ENCODE peak calls at places on chromosomes 5 and 9, in eight cellular contexts. V, S, I, O, T, U, X and G are unnamed samples.

GRCh38 chr5:142977363-142978051 is 207.3 kb downstream of the ARHGAP26 start:
- DNase-seq in O (peak; percentile 46), X (no peak), U (peak; percentile 94), V (peak; percentile 59), T (no peak), S (peak; percentile 85), I (peak; percentile 86), G (no peak)

GRCh38 chr5:111930905-111931461 is 174.0 kb upstream of the NREP start:
- DNase-seq in X (no peak), V (no peak), T (no peak), S (peak; percentile 85), U (peak; percentile 77), O (no peak), I (no peak), G (no peak)

GRCh38 chr5:73826761-73827450 is 200.9 kb downstream of the ARHGEF28 start:
- DNase-seq in O (no peak), X (no peak), S (peak; percentile 89), U (peak; percentile 93), I (no peak), T (no peak), V (no peak), G (no peak)

GRCh38 chr5:136674178-136674577 is 308.8 kb upstream of the TRPC7 start:
- DNase-seq in O (no peak), I (no peak), V (no peak), S (no peak), T (no peak), U (no peak), X (no peak), G (no peak)

GRCh38 chr9:124040186-124040920 is 28.8 kb downstream of the LHX2 start:
- DNase-seq in T (no peak), I (no peak), U (peak; percentile 56), X (no peak), S (peak; percentile 79), O (no peak), V (no peak), G (no peak)

GRCh38 chr5:154524181-154524580 is 46.2 kb upstream of the HAND1 start:
- DNase-seq in V (no peak), S (no peak), O (no peak), T (no peak), X (no peak), U (no peak), I (no peak), G (no peak)

GRCh38 chr9:114484854-114485443 is 20.3 kb downstream of the WHRN start:
- DNase-seq in I (peak; percentile 11), X (no peak), U (peak; percentile 87), O (peak; percentile 19), T (no peak), S (peak; percentile 88), V (no peak), G (no peak)

GRCh38 chr5:127943061-127943371 is 140.6 kb upstream of the SLC12A2 start:
- DNase-seq in U (no peak), S (no peak), X (no peak), O (no peak), T (no peak), I (no peak), V (no peak), G (no peak)

GRCh38 chr9:33884856-33885701 is 68.1 kb downstream of the UBE2R2 start:
- DNase-seq in V (peak; percentile 14), U (peak; percentile 54), O (no peak), T (no peak), S (peak; percentile 28), I (peak; percentile 35), X (peak; percentile 37), G (no peak)

GRCh38 chr9:78463750-78464149 is 166.8 kb downstream of the PSAT1 start:
- DNase-seq in I (no peak), T (no peak), U (no peak), X (no peak), O (no peak), V (no peak), S (no peak), G (no peak)

GRCh38 chr5:39253211-39253610 is 33.8 kb upstream of the FYB1 start:
- DNase-seq in V (no peak), S (peak; percentile 72), I (peak; percentile 20), X (no peak), T (no peak), U (peak; percentile 43), O (no peak), G (no peak)

GRCh38 chr9:135796784-135797462 is 94.9 kb downstream of the KCNT1 start:
- DNase-seq in S (no peak), O (no peak), I (no peak), X (no peak), T (no peak), U (no peak), V (no peak), G (no peak)

DNA sequence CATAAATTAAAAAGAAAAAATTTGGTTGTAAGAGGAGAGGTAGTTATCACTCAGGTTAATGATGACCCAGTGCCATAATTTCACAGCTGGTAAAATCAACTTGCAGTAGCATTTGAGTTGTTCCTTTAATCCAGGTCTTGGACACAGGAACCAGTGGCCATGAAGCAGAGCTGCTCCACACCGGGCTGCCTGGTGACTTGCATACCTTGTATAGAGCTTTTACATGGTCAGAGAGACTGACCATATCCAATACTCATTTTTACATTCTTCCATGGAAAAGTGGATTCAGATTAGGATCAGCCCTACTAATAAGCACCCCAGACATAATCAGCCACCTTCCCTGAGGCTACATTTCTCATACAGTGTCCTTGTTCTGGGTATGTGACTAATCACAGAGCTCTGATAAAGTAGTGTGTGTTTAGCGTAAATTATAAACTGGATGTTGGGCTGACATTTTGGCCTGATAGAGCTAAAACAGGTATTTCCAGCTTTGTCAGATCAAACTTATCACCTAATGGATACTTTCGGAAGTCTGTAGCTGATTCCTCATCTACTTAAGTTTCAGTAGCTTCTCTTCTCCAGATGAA is 77.0 kb upstream of the ZSWIM6 start:
- DNase-seq in V (no peak), S (no peak), O (no peak), U (no peak), T (no peak), X (no peak), I (no peak), G (no peak)
- H3K27ac ChIP-seq in V (no peak overlapping the region), S (no peak overlapping the region), O (no peak overlapping the region), U (no peak overlapping the region), T (no peak overlapping the region), X (no peak overlapping the region), I (no peak overlapping the region), G (no peak overlapping the region)

DNA sequence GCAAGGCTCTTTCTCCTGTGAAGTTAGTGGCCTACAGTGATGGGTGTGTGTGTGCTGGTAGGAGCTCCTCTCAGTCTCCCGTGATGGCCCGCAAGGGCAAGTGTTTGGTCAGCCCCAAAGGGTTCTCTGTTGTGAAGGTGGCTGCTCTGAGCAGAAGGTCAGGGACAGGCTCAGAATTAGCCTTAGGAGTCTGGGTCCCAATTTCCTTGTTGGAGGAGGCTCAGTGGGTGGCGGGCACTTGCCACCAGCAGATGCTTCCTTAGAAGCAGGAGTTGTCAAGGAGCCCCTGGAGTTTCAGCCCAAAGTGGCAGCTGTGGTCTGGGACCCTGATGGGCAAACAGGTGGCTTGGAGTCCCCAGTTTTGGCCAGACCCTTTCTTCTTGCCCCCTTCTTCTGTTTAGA is 154.4 kb downstream of the MACROH2A1 start:
- DNase-seq in T (peak; percentile 10), X (no peak), V (peak; percentile 1), S (no peak), U (no peak), I (no peak), O (no peak), G (no peak)
- H3K4me1 ChIP-seq in T (no peaks in the 10 kb centered on the region), X (peaks cover 13% of the 10 kb centered on the region), V (peaks cover 39% of the 10 kb centered on the region), S (peaks cover 58% of the 10 kb centered on the region), U (peaks cover 55% of the 10 kb centered on the region), I (peaks cover 52% of the 10 kb centered on the region), O (no peaks in the 10 kb centered on the region), G (peaks cover 81% of the 10 kb centered on the region)

GRCh38 chr5:59186623-59187022 is 603.7 kb downstream of the RAB3C start:
- DNase-seq in V (no peak), O (no peak), X (no peak), T (no peak), U (peak; percentile 54), S (no peak), I (no peak), G (no peak)

GRCh38 chr5:59190746-59191145 is 607.9 kb downstream of the RAB3C start:
- DNase-seq in T (no peak), U (no peak), S (no peak), I (no peak), X (no peak), V (no peak), O (no peak), G (no peak)

GRCh38 chr5:59189482-59189881 is 606.6 kb downstream of the RAB3C start:
- DNase-seq in X (no peak), U (no peak), O (no peak), V (no peak), I (no peak), T (no peak), S (no peak), G (no peak)

GRCh38 chr5:59187772-59188347 is 605.0 kb downstream of the RAB3C start:
- DNase-seq in T (no peak), X (no peak), I (peak; percentile 18), U (peak; percentile 72), V (no peak), S (peak; percentile 49), O (no peak), G (no peak)

GRCh38 chr5:59188415-59189225 is 605.7 kb downstream of the RAB3C start:
- DNase-seq in O (peak; percentile 25), X (peak; percentile 72), V (peak; percentile 76), S (peak; percentile 81), U (peak; percentile 70), T (peak; percentile 67), I (peak; percentile 45), G (no peak)
- H3K27ac ChIP-seq in O (no peak overlapping the region), X (no peak overlapping the region), V (no peak overlapping the region), S (no peak overlapping the region), U (no peak overlapping the region), T (no peak overlapping the region), I (no peak overlapping the region), G (no peak overlapping the region)

GRCh38 chr5:157214399-157214798 is 33.8 kb downstream of the ITK start:
- DNase-seq in S (no peak), I (no peak), V (no peak), O (no peak), X (no peak), T (no peak), U (no peak), G (no peak)
- H3K4me1 ChIP-seq in S (no peaks in the 10 kb centered on the region), I (no peaks in the 10 kb centered on the region), V (no peaks in the 10 kb centered on the region), O (peaks cover 86% of the 10 kb centered on the region), X (no peaks in the 10 kb centered on the region), T (no peaks in the 10 kb centered on the region), U (no peaks in the 10 kb centered on the region), G (no peaks in the 10 kb centered on the region)

DNA sequence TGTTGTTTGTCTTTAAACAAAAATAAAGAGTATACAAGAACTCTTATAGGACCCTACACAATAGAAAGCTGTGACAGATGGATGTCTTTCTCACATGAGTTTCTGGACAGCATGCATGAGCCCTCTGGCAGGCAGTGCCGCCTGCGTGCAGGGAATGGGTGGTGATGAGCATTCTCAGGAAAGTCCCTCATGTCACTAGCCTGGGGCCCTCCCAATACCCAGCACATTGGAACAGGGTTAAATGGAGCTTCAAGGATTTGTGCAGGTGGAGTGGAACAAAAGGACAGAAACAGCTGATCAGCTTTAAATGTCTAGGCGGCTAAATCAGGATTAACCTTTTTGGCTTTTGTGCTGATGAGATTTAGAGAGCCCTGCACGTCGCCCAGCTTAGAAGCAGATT is 181.1 kb upstream of the CD180 start:
- DNase-seq in X (no peak), O (no peak), U (no peak), T (no peak), V (peak; percentile 66), S (no peak), I (no peak), G (no peak)
- H3K27ac ChIP-seq in X (no peak overlapping the region), O (no peak overlapping the region), U (no peak overlapping the region), T (no peak overlapping the region), V (no peak overlapping the region), S (no peak overlapping the region), I (no peak overlapping the region), G (no peak overlapping the region)